ENCODE peak calls at places on chromosomes 13 and 19, in five cellular contexts. B is aorta, X is tibial artery, F is GM23248, V is upper lobe of right lung. D is an unnamed sample.

GRCh38 chr13:46173656-46174055 is 8.3 kb downstream of the LCP1 start:
- DNase-seq in F (no peak), V (no peak), X (no peak), B (no peak), D (no peak)

GRCh38 chr19:46537136-46538097 is 41.8 kb upstream of the PNMA8B start:
- DNase-seq in F (peak; percentile 66), V (peak; percentile 79), B (no peak), X (peak; percentile 68), D (peak; percentile 71)

GRCh38 chr13:49740870-49741269 is 49.6 kb upstream of the EBPL start:
- DNase-seq in B (no peak), F (no peak), V (no peak), X (no peak), D (no peak)

GRCh38 chr13:89514534-89515312 is 1832.8 kb upstream of the MIR17HG start:
- DNase-seq in V (no peak), F (peak; percentile 19), X (no peak), B (no peak), D (no peak)

GRCh38 chr13:105074756-105075155 is 1460.7 kb downstream of the EFNB2 start:
- DNase-seq in X (no peak), F (no peak), B (no peak), V (no peak), D (no peak)

GRCh38 chr19:14686411-14686810 is 3.4 kb upstream of the ZNF333 start:
- DNase-seq in X (no peak), F (peak; percentile 44), V (no peak), B (no peak), D (no peak)

GRCh38 chr13:37075164-37075563 is 15.7 kb upstream of the SUPT20H start:
- DNase-seq in V (no peak), F (no peak), X (no peak), B (no peak), D (no peak)

GRCh38 chr19:8129061-8129460 is 20.3 kb downstream of the FBN3 start:
- DNase-seq in B (no peak), F (no peak), X (no peak), V (no peak), D (no peak)

GRCh38 chr19:32599736-32600157 is 18.8 kb downstream of the PDCD5 start:
- DNase-seq in X (no peak), B (no peak), F (peak; percentile 75), V (no peak), D (no peak)

GRCh38 chr19:42024622-42025111 is 30.6 kb upstream of the ATP1A3 start:
- DNase-seq in V (no peak), B (peak; percentile 63), F (peak; percentile 89), X (no peak), D (no peak)

GRCh38 chr13:98856983-98857382 is 104.5 kb upstream of the SLC15A1 start:
- DNase-seq in X (no peak), F (no peak), B (no peak), V (no peak), D (no peak)

GRCh38 chr19:53466726-53467125 is 807 bp upstream of the ZNF813 start:
- DNase-seq in F (peak; percentile 18), X (no peak), B (no peak), V (no peak), D (no peak)

GRCh38 chr19:42555317-42555716 is 27.0 kb upstream of the CEACAM1 start:
- DNase-seq in V (no peak), F (no peak), X (no peak), B (no peak), D (peak; percentile 54)

GRCh38 chr19:45768644-45769053 is 403 bp downstream of the SIX5 start:
- DNase-seq in V (no peak), X (no peak), F (peak; percentile 81), B (peak; percentile 68), D (no peak)

GRCh38 chr13:27374650-27375049 is 49.8 kb upstream of the GTF3A start:
- DNase-seq in B (peak; percentile 73), V (no peak), F (peak; percentile 96), X (peak; percentile 77), D (peak; percentile 67)

GRCh38 chr19:29694669-29695627 is 20.1 kb downstream of the C19orf12 start:
- DNase-seq in V (peak; percentile 89), B (peak; percentile 86), F (peak; percentile 86), X (peak; percentile 90), D (peak; percentile 84)

GRCh38 chr13:112725346-112726017 is 35.6 kb downstream of the ATP11A start:
- DNase-seq in V (peak; percentile 66), B (no peak), X (no peak), F (no peak), D (no peak)

GRCh38 chr13:51148223-51148951 is 37.3 kb upstream of the C13orf42 start:
- DNase-seq in F (no peak), V (no peak), B (no peak), X (no peak), D (no peak)

GRCh38 chr13:100234006-100234405 is 145.1 kb downstream of the PCCA start:
- DNase-seq in V (no peak), X (no peak), F (no peak), B (no peak), D (no peak)

GRCh38 chr13:21330126-21330861 is 128.8 kb downstream of the ZDHHC20 start:
- DNase-seq in V (no peak), B (no peak), F (no peak), X (no peak), D (no peak)

GRCh38 chr19:51116736-51117135 is 8.0 kb upstream of the SIGLEC9 start:
- DNase-seq in V (no peak), F (no peak), X (no peak), B (peak; percentile 22), D (no peak)

DNA sequence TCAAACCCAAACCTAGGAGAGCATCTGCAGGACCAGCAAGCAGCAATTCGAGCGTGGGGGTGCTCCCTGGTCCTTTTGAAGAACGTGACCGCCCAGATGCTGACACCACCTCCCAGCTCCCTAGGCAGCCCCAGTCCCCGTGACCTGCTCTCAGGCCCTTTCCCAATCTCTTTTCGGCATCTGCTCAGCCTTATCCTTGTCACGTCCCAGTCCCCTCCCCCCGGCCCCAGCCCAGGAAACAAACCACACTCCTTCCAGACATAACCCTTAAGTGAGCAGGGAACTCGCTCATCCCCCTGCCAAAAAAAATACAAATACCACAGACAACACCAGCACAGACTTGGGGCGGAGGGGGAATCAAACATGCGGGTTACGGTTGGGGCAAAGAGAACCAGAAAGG is 3.3 kb downstream of the MLLT1 start:
- DNase-seq in V (peak; percentile 83), F (peak; percentile 85), B (peak; percentile 81), X (peak; percentile 88), D (peak; percentile 87)
- H3K4me1 ChIP-seq in V (peaks cover 77% of the 10 kb centered on the region), F (peaks cover 67% of the 10 kb centered on the region), B (no peaks in the 10 kb centered on the region), X (peaks cover 80% of the 10 kb centered on the region), D (no peaks in the 10 kb centered on the region)

DNA sequence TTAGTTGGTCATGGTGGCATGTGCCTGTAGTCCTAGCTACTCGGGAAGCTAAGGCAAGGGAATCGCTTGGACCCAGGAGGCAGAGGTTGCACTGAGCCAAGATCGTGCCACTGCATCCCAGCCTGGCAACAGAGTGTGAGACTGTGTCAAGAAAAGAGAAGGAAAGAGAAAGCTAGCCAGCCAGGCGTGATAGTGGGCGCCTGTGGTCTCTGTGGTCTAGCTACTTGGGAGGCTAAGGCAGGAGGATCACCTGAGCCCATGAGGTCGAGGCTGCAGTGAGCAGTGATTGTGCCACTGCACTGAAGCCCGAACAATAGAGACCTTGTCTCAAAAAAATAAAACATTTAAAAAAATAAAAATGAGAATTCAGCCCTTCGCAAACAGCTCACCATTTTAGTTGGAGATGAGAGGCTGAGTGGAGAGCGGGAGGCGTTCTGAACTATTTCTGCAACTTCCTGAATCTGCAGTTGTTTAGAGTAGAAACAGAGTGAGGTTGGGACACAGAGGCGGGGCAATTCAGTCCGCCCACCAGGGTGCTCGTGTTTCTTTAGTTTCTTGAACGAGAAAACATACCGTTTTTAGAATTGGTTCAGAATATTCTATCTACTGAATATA is 33.2 kb downstream of the TIMM13 start:
- DNase-seq in X (no peak), V (no peak), F (no peak), B (no peak), D (no peak)
- H3K4me3 ChIP-seq in X (peak overlapping the region; percentile 29), V (no peak overlapping the region), F (no peak overlapping the region), B (no peak overlapping the region), D (no peak overlapping the region)

GRCh38 chr19:19103167-19103566 is 35.1 kb downstream of the TMEM161A start:
- DNase-seq in V (no peak), B (no peak), F (no peak), X (no peak), D (no peak)
- H3K4me1 ChIP-seq in V (no peaks in the 10 kb centered on the region), B (no peaks in the 10 kb centered on the region), F (no peaks in the 10 kb centered on the region), X (peaks cover 4% of the 10 kb centered on the region), D (no peaks in the 10 kb centered on the region)

GRCh38 chr19:16262618-16263017 is 62.0 kb upstream of the KLF2 start:
- DNase-seq in X (no peak), F (no peak), V (no peak), B (no peak), D (peak; percentile 76)
- H3K4me3 ChIP-seq in X (no peak overlapping the region), F (no peak overlapping the region), V (no peak overlapping the region), B (no peak overlapping the region), D (no peak overlapping the region)

GRCh38 chr19:38682195-38682867 is 34.9 kb downstream of the ACTN4 start:
- DNase-seq in F (no peak), X (no peak), V (no peak), B (no peak), D (no peak)

GRCh38 chr19:38684862-38685665 is 37.6 kb downstream of the ACTN4 start:
- DNase-seq in F (no peak), X (no peak), V (no peak), B (no peak), D (no peak)

GRCh38 chr19:38684078-38684861 is 36.8 kb downstream of the ACTN4 start:
- DNase-seq in V (peak; percentile 79), B (peak; percentile 83), F (peak; percentile 97), X (peak; percentile 94), D (peak; percentile 89)

GRCh38 chr19:38682872-38683392 is 35.5 kb downstream of the ACTN4 start:
- DNase-seq in X (no peak), V (no peak), F (no peak), B (no peak), D (no peak)

GRCh38 chr19:38683393-38684077 is 36.1 kb downstream of the ACTN4 start:
- DNase-seq in B (peak; percentile 85), X (peak; percentile 90), F (peak; percentile 93), V (peak; percentile 91), D (peak; percentile 77)
- H3K4me1 ChIP-seq in B (peaks cover 7% of the 10 kb centered on the region), X (peaks cover 94% of the 10 kb centered on the region), F (peaks cover 79% of the 10 kb centered on the region), V (peaks cover 97% of the 10 kb centered on the region), D (peaks cover 94% of the 10 kb centered on the region)

GRCh38 chr13:95355491-95355890 is 54.2 kb upstream of the ABCC4 start:
- DNase-seq in B (no peak), V (no peak), X (no peak), F (no peak), D (no peak)
- H3K4me3 ChIP-seq in B (no peak overlapping the region), V (no peak overlapping the region), X (no peak overlapping the region), F (no peak overlapping the region), D (no peak overlapping the region)